ENCODE peak calls at places on chromosome 22, in five cellular contexts. Z is tibial artery, Q is AG04450, W is kidney epithelial cell, A is AG04449. C is an unnamed sample.

GRCh38 chr22:49614966-49615965 is 212.4 kb downstream of the BRD1 start:
- DNase-seq in Z (peak), Q (no peak), W (no peak), A (no peak), C (peak)

GRCh38 chr22:30261134-30261533 is 5.5 kb downstream of the OSM start:
- DNase-seq in Z (no peak), Q (no peak), W (no peak), A (no peak), C (peak)

GRCh38 chr22:31947296-31947695 is 3.0 kb downstream of the YWHAH start:
- DNase-seq in Z (no peak), Q (no peak), W (no peak), A (no peak), C (no peak)

GRCh38 chr22:47011131-47011854 is 248.8 kb downstream of the TBC1D22A start:
- DNase-seq in Z (no peak), Q (no peak), W (no peak), A (no peak), C (peak)

GRCh38 chr22:24521791-24522245 is 26.7 kb downstream of the UPB1 start:
- DNase-seq in Z (no peak), Q (no peak), W (peak), A (no peak), C (peak)

GRCh38 chr22:22465782-22466181 is 42.8 kb downstream of the ZNF280B start:
- DNase-seq in Z (no peak), Q (no peak), W (no peak), A (no peak), C (no peak)

GRCh38 chr22:22681221-22681739 is 36.9 kb downstream of the GGTLC2 start:
- DNase-seq in Z (no peak), Q (no peak), W (no peak), A (no peak), C (no peak)

GRCh38 chr22:11307996-11308395 is 4220.0 kb upstream of the OR11H1 start:
- DNase-seq in Z (no peak), Q (no peak), W (no peak), A (no peak), C (peak)

GRCh38 chr22:48242461-48242864 is 1480.0 kb downstream of the TBC1D22A start:
- DNase-seq in Z (peak), Q (no peak), W (no peak), A (no peak), C (no peak)

GRCh38 chr22:50672471-50673230 is at the start of gene SHANK3:
- DNase-seq in Z (no peak), Q (no peak), W (no peak), A (no peak), C (peak)

GRCh38 chr22:47681766-47682165 is 919.3 kb downstream of the TBC1D22A start:
- DNase-seq in Z (no peak), Q (no peak), W (no peak), A (no peak), C (no peak)

GRCh38 chr22:36329217-36330078 is 58.3 kb downstream of the MYH9 start:
- DNase-seq in Z (peak), Q (peak), W (peak), A (peak), C (peak)

GRCh38 chr22:25780673-25781072 is 38.7 kb downstream of the MYO18B start:
- DNase-seq in Z (no peak), Q (no peak), W (no peak), A (no peak), C (no peak)

GRCh38 chr22:38413085-38414008 is 41.7 kb downstream of the KCNJ4 start:
- DNase-seq in Z (peak), Q (no peak), W (no peak), A (no peak), C (peak)

GRCh38 chr22:27139935-27140493 is 482.6 kb downstream of the MIAT start:
- DNase-seq in Z (no peak), Q (no peak), W (peak), A (peak), C (peak)

GRCh38 chr22:47591709-47592108 is 829.3 kb downstream of the TBC1D22A start:
- DNase-seq in Z (peak), Q (no peak), W (no peak), A (no peak), C (no peak)

GRCh38 chr22:49623176-49623575 is 204.5 kb downstream of the BRD1 start:
- DNase-seq in Z (no peak), Q (no peak), W (no peak), A (no peak), C (no peak)

GRCh38 chr22:39478461-39478860 is 21.6 kb downstream of the MGAT3 start:
- DNase-seq in Z (no peak), Q (no peak), W (no peak), A (no peak), C (no peak)

GRCh38 chr22:38494498-38494897 is 11.6 kb downstream of the DDX17 start:
- DNase-seq in Z (no peak), Q (no peak), W (no peak), A (peak), C (no peak)

GRCh38 chr22:24140357-24140756 is 40.9 kb upstream of the SUSD2 start:
- DNase-seq in Z (peak), Q (no peak), W (no peak), A (no peak), C (no peak)

GRCh38 chr22:24181996-24182560 is 791 bp downstream of the SUSD2 start:
- DNase-seq in Z (no peak), Q (no peak), W (no peak), A (no peak), C (peak)

GRCh38 chr22:25110596-25110845 is 89.1 kb upstream of the CRYBB3 start:
- DNase-seq in Z (no peak), Q (no peak), W (no peak), A (no peak), C (no peak)

GRCh38 chr22:48331691-48332220 is 1495.9 kb downstream of the BRD1 start:
- DNase-seq in Z (no peak), Q (no peak), W (no peak), A (no peak), C (no peak)

GRCh38 chr22:46464296-46464695 is 73.1 kb downstream of the CELSR1 start:
- DNase-seq in Z (no peak), Q (no peak), W (no peak), A (no peak), C (no peak)

GRCh38 chr22:50325444-50326224 is 1.2 kb downstream of the DENND6B start:
- DNase-seq in Z (no peak), Q (no peak), W (no peak), A (no peak), C (no peak)

GRCh38 chr22:40200795-40201194 is 23.1 kb downstream of the TNRC6B start:
- DNase-seq in Z (no peak), Q (no peak), W (no peak), A (no peak), C (no peak)

DNA sequence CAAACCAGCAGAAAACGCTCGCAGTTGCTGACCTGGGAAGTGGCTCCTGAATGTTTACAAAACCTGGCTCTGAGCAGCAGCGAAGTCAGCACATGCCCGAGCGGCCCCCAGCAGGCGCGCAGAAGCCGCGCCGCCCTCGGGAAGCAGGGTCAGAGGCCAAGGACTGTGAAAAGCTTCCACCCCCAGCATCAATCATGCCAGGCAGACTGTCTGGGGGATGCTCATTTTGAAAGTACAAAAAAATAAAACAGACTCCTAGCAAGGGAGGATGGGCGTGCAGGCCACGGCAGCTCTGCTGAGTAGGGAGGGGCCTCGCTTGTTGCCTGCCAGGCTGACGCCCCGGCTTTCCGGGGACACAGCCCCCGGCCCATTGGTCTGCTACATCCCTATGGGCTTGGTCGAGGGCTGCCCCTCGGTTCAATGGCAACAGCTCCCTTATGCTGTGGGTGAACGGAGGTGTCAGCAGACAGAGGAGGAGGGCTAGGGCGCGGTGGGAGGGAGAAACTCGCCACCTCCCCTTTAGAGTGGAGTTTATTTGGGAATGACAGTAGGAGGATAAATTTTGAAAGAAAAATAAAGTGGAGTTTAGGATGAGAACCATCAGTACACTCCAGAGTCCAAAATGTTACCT is 37.7 kb upstream of the GNB1L start:
- DNase-seq in Z (no peak), Q (no peak), W (no peak), A (no peak), C (peak)
- H3K4me3 ChIP-seq in Z (no peak), Q (no peak), W (no peak), A (no peak), C (no peak)

GRCh38 chr22:44964722-44965078 is 45.1 kb downstream of the PHF21B start:
- DNase-seq in Z (no peak), Q (no peak), W (no peak), A (no peak), C (no peak)
- TF ChIP-seq CTCF in Z (no peak), Q (no peak), W (no peak), A (no peak), C (no peak)

GRCh38 chr22:43342347-43343261 is 568 bp downstream of the SCUBE1 start:
- DNase-seq in Z (no peak), Q (no peak), W (no peak), A (no peak), C (no peak)
- H3K4me3 ChIP-seq in Z (peak), Q (no peak), W (no peak), A (no peak), C (no peak)

GRCh38 chr22:41834005-41834975 is 1.4 kb downstream of the SREBF2 start:
- DNase-seq in Z (no peak), Q (no peak), W (no peak), A (no peak), C (no peak)

GRCh38 chr22:41833369-41834004 is 582 bp downstream of the SREBF2 start:
- DNase-seq in Z (peak), Q (no peak), W (no peak), A (no peak), C (peak)

GRCh38 chr22:41831383-41831782 is 1.5 kb upstream of the SREBF2 start:
- DNase-seq in Z (no peak), Q (no peak), W (no peak), A (no peak), C (no peak)

GRCh38 chr22:41831828-41832552 is 915 bp upstream of the SREBF2 start:
- DNase-seq in Z (no peak), Q (no peak), W (no peak), A (no peak), C (no peak)

GRCh38 chr22:41832553-41833368 is at the start of gene SREBF2:
- DNase-seq in Z (peak), Q (peak), W (peak), A (peak), C (peak)
- TF ChIP-seq CTCF in Z (no peak), Q (no peak), W (no peak), A (no peak), C (no peak)

DNA sequence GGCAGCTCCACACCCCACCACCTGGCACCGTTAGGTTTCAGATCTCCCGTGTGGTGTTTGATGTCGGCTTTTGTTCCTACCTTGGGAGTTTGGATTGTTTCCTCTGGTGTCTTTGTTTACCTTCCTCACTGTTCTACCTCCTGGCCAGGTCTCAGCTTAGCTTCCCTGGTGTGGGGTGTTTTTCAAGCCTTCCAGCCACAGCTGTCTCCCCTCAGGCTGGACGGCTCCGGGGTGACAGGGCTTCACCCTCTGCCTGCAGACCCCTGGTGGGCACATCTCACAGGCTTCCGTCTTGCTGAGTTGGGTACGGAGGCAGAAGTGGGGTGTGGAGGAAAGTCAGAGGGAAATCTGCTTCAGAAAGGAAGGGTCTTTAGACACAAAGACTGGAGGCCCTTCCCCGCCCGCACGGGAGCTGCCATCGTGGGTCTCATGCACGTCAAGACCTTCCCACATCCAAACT is 59.6 kb upstream of the EMID1 start:
- DNase-seq in Z (no peak), Q (no peak), W (no peak), A (no peak), C (peak)
- H3K4me3 ChIP-seq in Z (no peak), Q (no peak), W (no peak), A (no peak), C (no peak)

GRCh38 chr22:33302049-33302545 is 243.9 kb upstream of the SYN3 start:
- DNase-seq in Z (peak), Q (peak), W (no peak), A (no peak), C (peak)

GRCh38 chr22:33302549-33302948 is 244.4 kb upstream of the SYN3 start:
- DNase-seq in Z (no peak), Q (no peak), W (no peak), A (no peak), C (no peak)

GRCh38 chr22:33300165-33300564 is 242.0 kb upstream of the SYN3 start:
- DNase-seq in Z (no peak), Q (no peak), W (no peak), A (no peak), C (no peak)

GRCh38 chr22:33296941-33297340 is 238.8 kb upstream of the SYN3 start:
- DNase-seq in Z (peak), Q (no peak), W (no peak), A (no peak), C (no peak)

GRCh38 chr22:33299245-33299956 is 241.2 kb upstream of the SYN3 start:
- DNase-seq in Z (peak), Q (no peak), W (peak), A (no peak), C (no peak)
- TF ChIP-seq CTCF in Z (no peak), Q (no peak), W (no peak), A (no peak), C (no peak)